ENCODE peak calls at places on chromosomes 1 and 21, in four cellular contexts. Q is testis, W is endodermal cell, T is Panc1. G is an unnamed sample. For H3K4me1, the result is how much of the 10 kb centered on the place peaks cover.

GRCh38 chr1:87744056-87744455 is 415.4 kb downstream of the LMO4 start:
- DNase-seq in Q (no peak), W (no peak), T (no peak), G (peak)

GRCh38 chr1:85579619-85580018 is 942 bp upstream of the CCN1 start:
- DNase-seq in Q (no peak), W (peak), T (peak), G (peak)

GRCh38 chr1:42004322-42004721 is 85.6 kb upstream of the HIVEP3 start:
- DNase-seq in Q (no peak), W (no peak), T (no peak), G (no peak)

GRCh38 chr1:109978761-109979488 is 5.6 kb upstream of the AHCYL1 start:
- DNase-seq in Q (no peak), W (no peak), T (no peak), G (no peak)

GRCh38 chr1:247681288-247681897 is 1.9 kb upstream of the OR13G1 start:
- DNase-seq in Q (peak), W (peak), T (peak), G (peak)

GRCh38 chr1:12665511-12665910 is 21.6 kb downstream of the AADACL4 start:
- DNase-seq in Q (no peak), W (no peak), T (no peak), G (no peak)

GRCh38 chr21:33071878-33072306 is 2.0 kb downstream of the OLIG1 start:
- DNase-seq in Q (no peak), W (peak), T (no peak), G (no peak)

GRCh38 chr21:33479679-33480480 is at the start of gene TMEM50B:
- DNase-seq in Q (peak), W (peak), T (peak), G (peak)

GRCh38 chr1:36133484-36133883 is 8.5 kb upstream of the COL8A2 start:
- DNase-seq in Q (no peak), W (no peak), T (no peak), G (peak)

GRCh38 chr21:33964706-33965325 is 49.2 kb upstream of the ATP5PO start:
- DNase-seq in Q (no peak), W (no peak), T (no peak), G (no peak)

GRCh38 chr1:15051898-15052528 is 101.5 kb upstream of the TMEM51 start:
- DNase-seq in Q (no peak), W (no peak), T (no peak), G (no peak)

GRCh38 chr21:42746593-42747266 is 93.3 kb downstream of the PDE9A start:
- DNase-seq in Q (no peak), W (no peak), T (no peak), G (no peak)

GRCh38 chr1:235402457-235403200 is 35.4 kb downstream of the TBCE start:
- DNase-seq in Q (no peak), W (no peak), T (peak), G (no peak)

GRCh38 chr1:7497107-7497637 is 273.9 kb upstream of the VAMP3 start:
- DNase-seq in Q (no peak), W (no peak), T (no peak), G (no peak)

GRCh38 chr21:45556302-45556644 is 14.0 kb upstream of the SLC19A1 start:
- DNase-seq in Q (no peak), W (no peak), T (no peak), G (no peak)

GRCh38 chr1:223147858-223148257 is 4.8 kb upstream of the TLR5 start:
- DNase-seq in Q (no peak), W (no peak), T (no peak), G (no peak)

GRCh38 chr1:32939655-32940371 is 24.8 kb downstream of the RNF19B start:
- DNase-seq in Q (peak), W (no peak), T (no peak), G (peak)

GRCh38 chr1:116918714-116919357 is 9.1 kb downstream of the PTGFRN start:
- DNase-seq in Q (no peak), W (no peak), T (no peak), G (no peak)

GRCh38 chr21:38351176-38351959 is 94.6 kb downstream of the KCNJ15 start:
- DNase-seq in Q (no peak), W (peak), T (no peak), G (no peak)

GRCh38 chr1:189751311-189751710 is 726.4 kb downstream of the BRINP3 start:
- DNase-seq in Q (no peak), W (no peak), T (no peak), G (no peak)

GRCh38 chr1:101453844-101454243 is 217.0 kb downstream of the S1PR1 start:
- DNase-seq in Q (no peak), W (no peak), T (no peak), G (no peak)

GRCh38 chr1:9753121-9753531 is 70.6 kb downstream of the CLSTN1 start:
- DNase-seq in Q (peak), W (no peak), T (no peak), G (no peak)

GRCh38 chr1:3403388-3404179 is 50.9 kb upstream of the ARHGEF16 start:
- DNase-seq in Q (no peak), W (peak), T (no peak), G (peak)

GRCh38 chr1:196861429-196861828 is 26.4 kb upstream of the CFHR4 start:
- DNase-seq in Q (no peak), W (no peak), T (no peak), G (no peak)

GRCh38 chr1:32199043-32199716 is 1.2 kb upstream of the CCDC28B start:
- DNase-seq in Q (no peak), W (no peak), T (no peak), G (no peak)

GRCh38 chr1:155321577-155322497 is 1.1 kb downstream of the RUSC1 start:
- DNase-seq in Q (no peak), W (peak), T (no peak), G (peak)

GRCh38 chr1:26530898-26531598 is 1.5 kb downstream of the RPS6KA1 start:
- DNase-seq in Q (peak), W (peak), T (peak), G (peak)

GRCh38 chr1:214281030-214281901 is at the start of gene SMYD2:
- DNase-seq in Q (peak), W (peak), T (no peak), G (peak)

GRCh38 chr1:11125931-11126330 is 26.3 kb upstream of the EXOSC10 start:
- DNase-seq in Q (no peak), W (no peak), T (no peak), G (no peak)

GRCh38 chr1:192439373-192440025 is 122.7 kb downstream of the RGS21 start:
- DNase-seq in Q (no peak), W (no peak), T (peak), G (no peak)

GRCh38 chr1:239311331-239311730 is 75.0 kb upstream of the CHRM3 start:
- DNase-seq in Q (no peak), W (no peak), T (no peak), G (no peak)

GRCh38 chr1:11680270-11681070 is 478 bp downstream of the MAD2L2 start:
- DNase-seq in Q (no peak), W (no peak), T (no peak), G (no peak)

GRCh38 chr1:40769815-40770214 is 13.8 kb upstream of the KCNQ4 start:
- DNase-seq in Q (no peak), W (no peak), T (no peak), G (no peak)

GRCh38 chr21:42705346-42705745 is 51.9 kb downstream of the PDE9A start:
- DNase-seq in Q (no peak), W (peak), T (no peak), G (no peak)

GRCh38 chr1:52726265-52727113 is at the start of gene ZYG11B:
- DNase-seq in Q (peak), W (peak), T (peak), G (peak)

GRCh38 chr1:25021586-25022215 is 91.6 kb upstream of the RUNX3 start:
- DNase-seq in Q (no peak), W (no peak), T (no peak), G (no peak)

DNA sequence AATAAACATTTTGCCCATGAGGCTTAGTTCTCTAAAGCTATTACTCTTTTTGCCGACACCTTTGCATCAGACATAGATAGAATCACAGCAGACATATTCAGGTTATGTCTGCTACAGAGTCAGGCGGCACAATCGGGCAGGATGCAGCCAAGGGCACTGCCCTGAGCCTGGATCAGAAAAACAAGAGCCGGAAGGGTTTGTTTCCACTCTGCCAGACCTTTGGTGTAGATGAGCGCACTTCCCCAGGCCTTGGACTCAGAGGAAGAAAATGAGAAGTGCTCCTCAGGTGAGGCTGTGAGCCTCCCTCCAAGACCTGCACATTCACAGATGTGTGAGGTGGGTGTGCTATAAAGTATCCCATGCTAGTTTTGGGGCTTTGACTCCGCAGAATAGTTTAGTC is 43.7 kb downstream of the GNG12 start:
- DNase-seq in Q (no peak), W (no peak), T (no peak), G (no peak)
- H3K4me1 ChIP-seq in Q (under half), W (under half), T (under half), G (under half)

GRCh38 chr1:167266965-167267364 is 46.3 kb downstream of the POU2F1 start:
- DNase-seq in Q (no peak), W (no peak), T (no peak), G (no peak)
- H3K4me1 ChIP-seq in Q (under half), W (under half), T (under half), G (under half)

DNA sequence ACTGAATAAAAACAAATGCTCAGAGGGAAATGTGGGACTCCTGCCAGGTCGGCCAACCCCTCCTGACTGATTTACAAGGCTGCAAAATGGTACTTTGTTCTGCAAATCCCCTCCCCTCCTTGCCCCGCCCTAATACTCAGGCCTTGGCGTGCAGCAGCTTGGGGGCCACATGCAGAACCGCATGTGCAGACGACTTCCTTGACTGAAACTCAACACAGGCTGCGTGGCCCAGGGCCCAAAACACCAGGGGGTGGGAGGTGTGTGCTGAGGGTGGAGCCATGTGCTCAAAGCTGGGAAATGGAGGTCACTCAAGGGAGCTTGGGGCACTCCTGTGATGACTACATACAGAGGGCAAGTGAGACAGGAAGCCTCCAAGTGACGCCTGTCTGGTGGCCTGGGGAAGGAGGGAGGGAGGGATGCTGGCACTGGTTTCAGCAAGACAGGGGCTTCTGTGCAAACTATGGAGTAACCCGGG is 87.2 kb downstream of the MRPL37 start:
- DNase-seq in Q (peak), W (peak), T (no peak), G (peak)
- H3K4me1 ChIP-seq in Q (half or more), W (under half), T (under half), G (under half)

GRCh38 chr1:2193514-2194251 is 889 bp downstream of the FAAP20 start:
- DNase-seq in Q (no peak), W (peak), T (no peak), G (no peak)

GRCh38 chr1:2192031-2192995 is 2.3 kb downstream of the FAAP20 start:
- DNase-seq in Q (peak), W (no peak), T (no peak), G (no peak)

GRCh38 chr1:2195785-2196184 is 1.2 kb upstream of the FAAP20 start:
- DNase-seq in Q (no peak), W (no peak), T (no peak), G (no peak)

GRCh38 chr1:2194898-2195673 is 514 bp upstream of the FAAP20 start:
- DNase-seq in Q (peak), W (peak), T (no peak), G (peak)

DNA sequence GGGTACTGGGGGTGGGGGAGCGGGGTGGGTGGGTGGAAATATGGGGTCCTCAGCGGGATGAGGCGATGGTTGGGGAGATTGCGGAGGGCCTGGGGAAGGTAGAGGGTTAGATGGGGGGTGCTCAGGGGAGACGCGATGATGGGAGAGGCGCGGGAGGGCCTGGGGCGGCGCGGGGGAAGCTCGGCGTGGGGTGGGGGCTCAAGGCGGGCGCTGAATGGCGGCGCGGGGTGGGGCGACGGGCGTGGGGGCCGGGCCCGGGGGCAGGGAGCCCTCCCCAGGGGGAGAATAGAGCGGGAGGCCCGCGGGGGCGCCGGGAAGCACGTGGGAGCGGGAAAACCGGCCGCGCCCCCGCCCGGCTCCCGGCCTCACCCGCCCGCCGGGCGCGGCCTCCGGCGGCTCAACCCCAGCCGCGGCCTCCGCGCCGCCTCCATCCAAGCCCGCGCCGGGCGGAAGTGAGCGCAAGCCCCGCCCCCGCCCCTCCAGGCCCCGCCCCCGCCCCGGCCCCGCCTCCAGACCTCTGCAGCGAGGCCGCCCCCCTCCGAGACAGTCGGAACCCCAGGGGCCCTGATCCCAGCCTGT is at the start of gene FAAP20:
- DNase-seq in Q (peak), W (peak), T (no peak), G (peak)
- H3K4me1 ChIP-seq in Q (under half), W (under half), T (under half), G (under half)

GRCh38 chr1:20160034-20160433 is 20.9 kb downstream of the PLA2G2F start:
- DNase-seq in Q (no peak), W (no peak), T (no peak), G (no peak)
- H3K4me1 ChIP-seq in Q (under half), W (under half), T (under half), G (under half)

DNA sequence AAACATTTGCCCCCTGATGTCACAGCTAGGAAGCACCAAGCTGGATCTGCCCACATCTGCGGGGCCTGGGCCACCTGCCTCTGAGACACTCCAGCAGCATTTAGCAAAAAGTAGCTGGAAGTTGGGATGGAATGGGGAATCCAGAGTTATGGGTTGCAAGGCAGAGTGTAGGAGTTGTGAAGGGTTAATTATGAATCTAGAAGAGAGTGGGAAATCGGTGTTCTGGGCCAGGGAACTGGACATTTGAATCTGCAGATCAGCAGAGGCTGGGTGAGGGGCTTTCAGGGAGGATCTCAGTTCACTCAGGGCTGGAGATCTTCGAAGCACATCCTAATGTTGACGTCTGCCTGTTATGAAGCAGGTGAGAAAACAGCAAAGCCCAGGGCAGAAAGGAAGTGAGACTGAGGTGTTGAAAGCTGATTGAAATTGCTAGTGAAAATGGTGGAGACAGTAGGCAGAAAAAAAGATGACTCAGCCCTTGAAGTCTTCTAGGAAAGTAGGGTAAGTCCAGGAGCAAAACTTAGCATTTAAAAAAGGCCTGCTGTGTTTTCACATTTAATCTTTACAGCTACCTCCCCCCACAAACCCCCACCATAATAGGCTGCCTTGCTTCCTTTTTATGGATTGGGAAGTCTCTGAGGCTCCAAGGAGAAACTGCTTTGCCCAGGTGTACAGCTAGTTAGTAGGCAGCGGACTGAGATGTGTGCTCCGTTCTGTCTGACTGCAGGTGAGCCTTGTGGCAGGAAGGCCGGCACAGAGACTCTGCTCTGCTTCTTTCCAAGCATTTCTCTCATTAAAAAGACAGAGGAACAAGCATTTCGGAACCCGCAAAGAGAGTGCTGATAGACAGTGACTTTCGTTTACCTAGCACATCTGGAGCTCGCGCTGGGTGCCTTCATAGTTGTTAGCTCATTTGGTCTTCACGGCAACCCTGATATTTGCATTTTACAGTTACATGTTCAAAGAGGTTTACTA is 7.2 kb downstream of the VANGL1 start:
- DNase-seq in Q (no peak), W (peak), T (no peak), G (no peak)
- H3K4me1 ChIP-seq in Q (under half), W (under half), T (under half), G (under half)

DNA sequence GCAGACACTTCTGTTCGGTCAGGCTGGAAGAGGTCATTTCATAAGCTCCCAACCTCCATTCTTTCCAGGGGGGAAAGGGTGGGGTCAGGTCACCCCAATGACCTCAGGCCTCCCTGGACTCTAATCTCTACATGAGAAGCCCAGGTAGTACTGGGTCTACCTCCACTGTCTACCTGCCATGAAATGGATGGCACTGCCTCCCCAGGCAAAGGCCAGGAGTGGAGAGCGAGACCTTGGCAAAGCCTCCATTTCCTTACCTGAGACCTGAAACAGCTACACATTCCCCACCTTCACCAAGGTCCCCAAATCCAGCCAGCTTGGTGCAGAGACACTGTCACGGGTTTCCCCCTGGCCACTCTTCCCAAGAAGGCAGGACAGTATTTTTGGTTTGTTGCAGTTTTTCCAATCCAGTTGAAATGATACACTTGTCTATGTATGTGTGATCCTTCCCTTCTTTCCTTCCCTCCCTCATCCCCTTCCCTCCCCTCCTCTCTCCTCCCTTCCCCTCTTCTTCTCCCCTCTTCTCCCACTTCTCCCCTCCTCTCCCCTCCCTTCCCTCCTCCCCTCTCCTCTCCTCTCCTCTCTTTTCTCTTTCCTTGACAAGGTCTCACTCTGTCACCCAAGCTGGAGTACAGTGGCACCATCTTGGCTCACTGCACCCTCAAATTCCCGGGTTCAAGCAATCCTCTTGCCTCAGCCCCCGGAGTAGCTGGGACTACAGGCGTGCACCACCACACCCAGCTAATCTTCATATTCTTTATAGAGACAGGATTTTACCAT is 16.1 kb downstream of the BTG2 start:
- DNase-seq in Q (no peak), W (no peak), T (no peak), G (no peak)
- H3K4me1 ChIP-seq in Q (under half), W (under half), T (under half), G (half or more)

DNA sequence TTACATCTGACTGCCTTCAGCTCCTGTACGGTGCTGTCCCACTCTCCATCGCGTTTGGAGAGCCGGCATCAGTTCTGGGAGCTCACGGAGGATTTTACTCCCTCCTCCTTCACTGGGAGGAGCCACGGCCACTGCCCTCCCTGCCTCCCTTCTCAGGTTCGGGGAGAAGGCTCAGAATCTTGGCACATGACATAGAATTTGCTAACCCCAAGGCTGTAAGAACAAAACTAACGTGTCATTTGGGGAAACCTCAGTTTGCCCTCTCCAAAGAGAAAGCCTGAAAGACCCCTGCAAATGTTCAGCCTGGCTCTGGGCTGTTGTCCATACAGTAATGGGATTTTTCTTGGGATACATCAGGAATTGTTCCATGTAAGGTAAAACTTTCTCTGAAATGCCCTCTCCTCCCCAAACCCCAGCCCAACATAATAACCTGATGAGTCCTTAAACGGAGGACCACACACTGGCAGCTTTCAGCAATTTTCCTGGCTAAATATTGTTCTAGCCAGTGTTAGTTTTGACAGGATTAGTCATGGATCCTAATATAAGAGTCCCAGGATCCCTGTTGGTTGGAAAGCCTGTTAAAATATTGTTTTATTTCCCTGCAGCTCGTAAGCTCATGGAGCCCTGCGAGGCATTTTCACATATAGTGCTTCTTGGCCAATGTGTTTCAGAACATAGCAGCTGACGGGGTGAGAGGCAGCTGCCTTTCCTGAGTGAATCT is 98.8 kb downstream of the RHOU start:
- DNase-seq in Q (no peak), W (no peak), T (no peak), G (no peak)
- H3K4me1 ChIP-seq in Q (under half), W (under half), T (half or more), G (under half)